ENCODE peak calls at places on chromosomes 4 and X, in eight cellular contexts. One of them, this sample, is unnamed.

GRCh38 chr4:114132830-114133229 is 153.4 kb upstream of the ARSJ start:
- DNase-seq in mucosa of gallbladder: no peak
- DNase-seq in activated CD4-positive, alpha-beta T cell treated with anti-CD3 and anti-CD28 coated beads, Interleukin-2, amount 50 U/mL, for 1 hour: no peak
- DNase-seq in stimulated activated CD4-positive, alpha-beta T cell treated with anti-CD3 and anti-CD28 coated beads, Interleukin-4, amount 100 ng/mL, for 24 hours: no peak
- DNase-seq in HT1080: peak
- DNase-seq in HEK293T: peak
- DNase-seq in NCI-H510A treated with DMSO at 0.1 percent for 48 hours: no peak
- DNase-seq in NCI-H1417: no peak
- DNase-seq in this sample: no peak

GRCh38 chr4:10639100-10639499 is 45.5 kb downstream of the CLNK start:
- DNase-seq in mucosa of gallbladder: no peak
- DNase-seq in activated CD4-positive, alpha-beta T cell treated with anti-CD3 and anti-CD28 coated beads, Interleukin-2, amount 50 U/mL, for 1 hour: no peak
- DNase-seq in stimulated activated CD4-positive, alpha-beta T cell treated with anti-CD3 and anti-CD28 coated beads, Interleukin-4, amount 100 ng/mL, for 24 hours: no peak
- DNase-seq in HT1080: peak
- DNase-seq in HEK293T: no peak
- DNase-seq in NCI-H510A treated with DMSO at 0.1 percent for 48 hours: no peak
- DNase-seq in NCI-H1417: no peak
- DNase-seq in this sample: no peak

GRCh38 chr4:8528713-8529112 is 51.5 kb upstream of the GPR78 start:
- DNase-seq in mucosa of gallbladder: no peak
- DNase-seq in activated CD4-positive, alpha-beta T cell treated with anti-CD3 and anti-CD28 coated beads, Interleukin-2, amount 50 U/mL, for 1 hour: no peak
- DNase-seq in stimulated activated CD4-positive, alpha-beta T cell treated with anti-CD3 and anti-CD28 coated beads, Interleukin-4, amount 100 ng/mL, for 24 hours: no peak
- DNase-seq in HT1080: peak
- DNase-seq in HEK293T: no peak
- DNase-seq in NCI-H510A treated with DMSO at 0.1 percent for 48 hours: no peak
- DNase-seq in NCI-H1417: no peak
- DNase-seq in this sample: no peak

GRCh38 chr4:117137143-117137542 is 51.8 kb upstream of the TRAM1L1 start:
- DNase-seq in mucosa of gallbladder: no peak
- DNase-seq in activated CD4-positive, alpha-beta T cell treated with anti-CD3 and anti-CD28 coated beads, Interleukin-2, amount 50 U/mL, for 1 hour: no peak
- DNase-seq in stimulated activated CD4-positive, alpha-beta T cell treated with anti-CD3 and anti-CD28 coated beads, Interleukin-4, amount 100 ng/mL, for 24 hours: no peak
- DNase-seq in HT1080: peak
- DNase-seq in HEK293T: no peak
- DNase-seq in NCI-H510A treated with DMSO at 0.1 percent for 48 hours: no peak
- DNase-seq in NCI-H1417: no peak
- DNase-seq in this sample: no peak

GRCh38 chr4:6177587-6178197 is 22.7 kb downstream of the JAKMIP1 start:
- DNase-seq in mucosa of gallbladder: no peak
- DNase-seq in activated CD4-positive, alpha-beta T cell treated with anti-CD3 and anti-CD28 coated beads, Interleukin-2, amount 50 U/mL, for 1 hour: peak
- DNase-seq in stimulated activated CD4-positive, alpha-beta T cell treated with anti-CD3 and anti-CD28 coated beads, Interleukin-4, amount 100 ng/mL, for 24 hours: peak
- DNase-seq in HT1080: peak
- DNase-seq in HEK293T: peak
- DNase-seq in NCI-H510A treated with DMSO at 0.1 percent for 48 hours: no peak
- DNase-seq in NCI-H1417: no peak
- DNase-seq in this sample: no peak

GRCh38 chrX:46256875-46257274 is 288.3 kb downstream of the ZNF674 start:
- DNase-seq in mucosa of gallbladder: no peak
- DNase-seq in activated CD4-positive, alpha-beta T cell treated with anti-CD3 and anti-CD28 coated beads, Interleukin-2, amount 50 U/mL, for 1 hour: no peak
- DNase-seq in stimulated activated CD4-positive, alpha-beta T cell treated with anti-CD3 and anti-CD28 coated beads, Interleukin-4, amount 100 ng/mL, for 24 hours: no peak
- DNase-seq in HT1080: no peak
- DNase-seq in HEK293T: no peak
- DNase-seq in NCI-H510A treated with DMSO at 0.1 percent for 48 hours: no peak
- DNase-seq in NCI-H1417: no peak
- DNase-seq in this sample: no peak

GRCh38 chr4:7197910-7198309 is 5.6 kb downstream of the SORCS2 start:
- DNase-seq in mucosa of gallbladder: no peak
- DNase-seq in activated CD4-positive, alpha-beta T cell treated with anti-CD3 and anti-CD28 coated beads, Interleukin-2, amount 50 U/mL, for 1 hour: no peak
- DNase-seq in stimulated activated CD4-positive, alpha-beta T cell treated with anti-CD3 and anti-CD28 coated beads, Interleukin-4, amount 100 ng/mL, for 24 hours: no peak
- DNase-seq in HT1080: no peak
- DNase-seq in HEK293T: no peak
- DNase-seq in NCI-H510A treated with DMSO at 0.1 percent for 48 hours: no peak
- DNase-seq in NCI-H1417: no peak
- DNase-seq in this sample: no peak

GRCh38 chr4:163165217-163166017 is 1.3 kb downstream of the NAF1 start:
- DNase-seq in mucosa of gallbladder: no peak
- DNase-seq in activated CD4-positive, alpha-beta T cell treated with anti-CD3 and anti-CD28 coated beads, Interleukin-2, amount 50 U/mL, for 1 hour: no peak
- DNase-seq in stimulated activated CD4-positive, alpha-beta T cell treated with anti-CD3 and anti-CD28 coated beads, Interleukin-4, amount 100 ng/mL, for 24 hours: no peak
- DNase-seq in HT1080: peak
- DNase-seq in HEK293T: no peak
- DNase-seq in NCI-H510A treated with DMSO at 0.1 percent for 48 hours: no peak
- DNase-seq in NCI-H1417: no peak
- DNase-seq in this sample: no peak

GRCh38 chrX:18617351-18617750 is 54.6 kb downstream of the RS1 start:
- DNase-seq in mucosa of gallbladder: peak
- DNase-seq in activated CD4-positive, alpha-beta T cell treated with anti-CD3 and anti-CD28 coated beads, Interleukin-2, amount 50 U/mL, for 1 hour: no peak
- DNase-seq in stimulated activated CD4-positive, alpha-beta T cell treated with anti-CD3 and anti-CD28 coated beads, Interleukin-4, amount 100 ng/mL, for 24 hours: no peak
- DNase-seq in HT1080: peak
- DNase-seq in HEK293T: no peak
- DNase-seq in NCI-H510A treated with DMSO at 0.1 percent for 48 hours: no peak
- DNase-seq in NCI-H1417: no peak
- DNase-seq in this sample: no peak

GRCh38 chrX:145825896-145826295 is 8.3 kb downstream of the SLITRK2 start:
- DNase-seq in mucosa of gallbladder: no peak
- DNase-seq in activated CD4-positive, alpha-beta T cell treated with anti-CD3 and anti-CD28 coated beads, Interleukin-2, amount 50 U/mL, for 1 hour: no peak
- DNase-seq in stimulated activated CD4-positive, alpha-beta T cell treated with anti-CD3 and anti-CD28 coated beads, Interleukin-4, amount 100 ng/mL, for 24 hours: no peak
- DNase-seq in HT1080: no peak
- DNase-seq in HEK293T: no peak
- DNase-seq in NCI-H510A treated with DMSO at 0.1 percent for 48 hours: no peak
- DNase-seq in NCI-H1417: peak
- DNase-seq in this sample: no peak

GRCh38 chrX:15761564-15762191 is 23.6 kb downstream of the CA5B start:
- DNase-seq in mucosa of gallbladder: peak
- DNase-seq in activated CD4-positive, alpha-beta T cell treated with anti-CD3 and anti-CD28 coated beads, Interleukin-2, amount 50 U/mL, for 1 hour: no peak
- DNase-seq in stimulated activated CD4-positive, alpha-beta T cell treated with anti-CD3 and anti-CD28 coated beads, Interleukin-4, amount 100 ng/mL, for 24 hours: peak
- DNase-seq in HT1080: peak
- DNase-seq in HEK293T: peak
- DNase-seq in NCI-H510A treated with DMSO at 0.1 percent for 48 hours: no peak
- DNase-seq in NCI-H1417: peak
- DNase-seq in this sample: no peak

GRCh38 chr4:17276821-17277220 is 235.1 kb downstream of the QDPR start:
- DNase-seq in mucosa of gallbladder: peak
- DNase-seq in activated CD4-positive, alpha-beta T cell treated with anti-CD3 and anti-CD28 coated beads, Interleukin-2, amount 50 U/mL, for 1 hour: no peak
- DNase-seq in stimulated activated CD4-positive, alpha-beta T cell treated with anti-CD3 and anti-CD28 coated beads, Interleukin-4, amount 100 ng/mL, for 24 hours: no peak
- DNase-seq in HT1080: peak
- DNase-seq in HEK293T: no peak
- DNase-seq in NCI-H510A treated with DMSO at 0.1 percent for 48 hours: no peak
- DNase-seq in NCI-H1417: no peak
- DNase-seq in this sample: no peak

GRCh38 chrX:150514462-150514861 is 54.0 kb upstream of the MTM1 start:
- DNase-seq in mucosa of gallbladder: no peak
- DNase-seq in activated CD4-positive, alpha-beta T cell treated with anti-CD3 and anti-CD28 coated beads, Interleukin-2, amount 50 U/mL, for 1 hour: no peak
- DNase-seq in stimulated activated CD4-positive, alpha-beta T cell treated with anti-CD3 and anti-CD28 coated beads, Interleukin-4, amount 100 ng/mL, for 24 hours: no peak
- DNase-seq in HT1080: no peak
- DNase-seq in HEK293T: no peak
- DNase-seq in NCI-H510A treated with DMSO at 0.1 percent for 48 hours: no peak
- DNase-seq in NCI-H1417: no peak
- DNase-seq in this sample: no peak

GRCh38 chr4:26590639-26591038 is 6.8 kb downstream of the TBC1D19 start:
- DNase-seq in mucosa of gallbladder: no peak
- DNase-seq in activated CD4-positive, alpha-beta T cell treated with anti-CD3 and anti-CD28 coated beads, Interleukin-2, amount 50 U/mL, for 1 hour: no peak
- DNase-seq in stimulated activated CD4-positive, alpha-beta T cell treated with anti-CD3 and anti-CD28 coated beads, Interleukin-4, amount 100 ng/mL, for 24 hours: no peak
- DNase-seq in HT1080: peak
- DNase-seq in HEK293T: no peak
- DNase-seq in NCI-H510A treated with DMSO at 0.1 percent for 48 hours: no peak
- DNase-seq in NCI-H1417: no peak
- DNase-seq in this sample: no peak

GRCh38 chrX:38220936-38221386 is 290 bp upstream of the SRPX start:
- DNase-seq in mucosa of gallbladder: no peak
- DNase-seq in activated CD4-positive, alpha-beta T cell treated with anti-CD3 and anti-CD28 coated beads, Interleukin-2, amount 50 U/mL, for 1 hour: no peak
- DNase-seq in stimulated activated CD4-positive, alpha-beta T cell treated with anti-CD3 and anti-CD28 coated beads, Interleukin-4, amount 100 ng/mL, for 24 hours: no peak
- DNase-seq in HT1080: peak
- DNase-seq in HEK293T: no peak
- DNase-seq in NCI-H510A treated with DMSO at 0.1 percent for 48 hours: no peak
- DNase-seq in NCI-H1417: no peak
- DNase-seq in this sample: no peak

GRCh38 chrX:154799554-154800348 is 5.5 kb downstream of the MPP1 start:
- DNase-seq in mucosa of gallbladder: peak
- DNase-seq in activated CD4-positive, alpha-beta T cell treated with anti-CD3 and anti-CD28 coated beads, Interleukin-2, amount 50 U/mL, for 1 hour: no peak
- DNase-seq in stimulated activated CD4-positive, alpha-beta T cell treated with anti-CD3 and anti-CD28 coated beads, Interleukin-4, amount 100 ng/mL, for 24 hours: no peak
- DNase-seq in HT1080: no peak
- DNase-seq in HEK293T: no peak
- DNase-seq in NCI-H510A treated with DMSO at 0.1 percent for 48 hours: peak
- DNase-seq in NCI-H1417: peak
- DNase-seq in this sample: peak

GRCh38 chrX:56758456-56758855 is 29.4 kb downstream of the NBDY start:
- DNase-seq in mucosa of gallbladder: no peak
- DNase-seq in activated CD4-positive, alpha-beta T cell treated with anti-CD3 and anti-CD28 coated beads, Interleukin-2, amount 50 U/mL, for 1 hour: no peak
- DNase-seq in stimulated activated CD4-positive, alpha-beta T cell treated with anti-CD3 and anti-CD28 coated beads, Interleukin-4, amount 100 ng/mL, for 24 hours: no peak
- DNase-seq in HT1080: no peak
- DNase-seq in HEK293T: no peak
- DNase-seq in NCI-H510A treated with DMSO at 0.1 percent for 48 hours: no peak
- DNase-seq in NCI-H1417: no peak
- DNase-seq in this sample: no peak

GRCh38 chr4:125765936-125766335 is 451.2 kb downstream of the FAT4 start:
- DNase-seq in mucosa of gallbladder: no peak
- DNase-seq in activated CD4-positive, alpha-beta T cell treated with anti-CD3 and anti-CD28 coated beads, Interleukin-2, amount 50 U/mL, for 1 hour: no peak
- DNase-seq in stimulated activated CD4-positive, alpha-beta T cell treated with anti-CD3 and anti-CD28 coated beads, Interleukin-4, amount 100 ng/mL, for 24 hours: no peak
- DNase-seq in HT1080: no peak
- DNase-seq in HEK293T: no peak
- DNase-seq in NCI-H510A treated with DMSO at 0.1 percent for 48 hours: no peak
- DNase-seq in NCI-H1417: no peak
- DNase-seq in this sample: no peak